ENCODE peak calls at places on chromosome 18, in five cellular contexts. G is astrocyte of the spinal cord, E is fibroblast of lung, W is tibial nerve, F is tibial artery. L is an unnamed sample.
A peak's percentile ranks its signal among the peaks of the same experiment; 100 is the strongest.

GRCh38 chr18:6222271-6222670 is 192.4 kb downstream of the L3MBTL4 start:
- DNase-seq in W (no peak), G (no peak), F (no peak), E (no peak), L (no peak)

GRCh38 chr18:44238449-44238848 is 442.2 kb upstream of the SETBP1 start:
- DNase-seq in E (peak; percentile 59), G (peak; percentile 8), F (no peak), W (no peak), L (peak; percentile 11)

GRCh38 chr18:62717850-62718229 is 2.5 kb downstream of the PHLPP1 start:
- DNase-seq in G (peak; percentile 59), F (no peak), W (no peak), E (peak; percentile 62), L (peak; percentile 39)

GRCh38 chr18:23307567-23308295 is 145.4 kb upstream of the RIOK3 start:
- DNase-seq in F (no peak), G (peak; percentile 64), E (peak; percentile 84), W (no peak), L (peak; percentile 73)

GRCh38 chr18:67513285-67513684 is 3.2 kb downstream of the DSEL start:
- DNase-seq in G (no peak), E (no peak), W (no peak), F (no peak), L (no peak)

GRCh38 chr18:69220529-69220928 is 180.2 kb upstream of the DOK6 start:
- DNase-seq in E (no peak), W (no peak), G (no peak), F (no peak), L (no peak)

GRCh38 chr18:48937869-48938750 is 12.7 kb downstream of the SMAD7 start:
- DNase-seq in E (no peak), F (no peak), G (no peak), W (no peak), L (no peak)

GRCh38 chr18:57447154-57447621 is 12.0 kb downstream of the ONECUT2 start:
- DNase-seq in G (peak; percentile 35), E (peak; percentile 28), W (no peak), F (no peak), L (peak; percentile 26)

GRCh38 chr18:79797518-79798345 is at the start of gene KCNG2:
- DNase-seq in F (no peak), E (peak; percentile 26), W (no peak), G (no peak), L (peak; percentile 16)

GRCh38 chr18:35186491-35187034 is 54.3 kb upstream of the ZNF397 start:
- DNase-seq in E (no peak), W (no peak), G (no peak), F (no peak), L (no peak)

GRCh38 chr18:74370163-74370562 is 54.5 kb downstream of the C18orf63 start:
- DNase-seq in W (no peak), F (no peak), E (no peak), G (no peak), L (peak; percentile 88)

GRCh38 chr18:49911414-49911813 is 98.1 kb upstream of the ACAA2 start:
- DNase-seq in W (no peak), E (no peak), G (no peak), F (no peak), L (no peak)

GRCh38 chr18:48170651-48171050 is 238.5 kb downstream of the ZBTB7C start:
- DNase-seq in W (no peak), F (no peak), E (no peak), G (no peak), L (no peak)

GRCh38 chr18:55001625-55002024 is 42.4 kb upstream of the CCDC68 start:
- DNase-seq in E (peak; percentile 15), F (no peak), W (no peak), G (no peak), L (no peak)

GRCh38 chr18:62957885-62958472 is 242.6 kb downstream of the PHLPP1 start:
- DNase-seq in E (peak; percentile 26), W (no peak), G (no peak), F (peak; percentile 43), L (peak; percentile 55)

GRCh38 chr18:39260565-39260964 is 1695.0 kb upstream of the CELF4 start:
- DNase-seq in E (no peak), G (no peak), F (no peak), W (no peak), L (no peak)

GRCh38 chr18:24076950-24077349 is 61.9 kb upstream of the CABYR start:
- DNase-seq in W (no peak), G (no peak), E (no peak), F (no peak), L (no peak)

GRCh38 chr18:13562494-13563029 is 163.8 kb downstream of the FAM210A start:
- DNase-seq in W (no peak), G (no peak), E (no peak), F (no peak), L (no peak)

GRCh38 chr18:12391487-12392136 is 14.6 kb upstream of the AFG3L2 start:
- DNase-seq in W (no peak), E (peak; percentile 52), F (peak; percentile 58), G (peak; percentile 65), L (peak; percentile 72)

GRCh38 chr18:67302043-67302442 is 214.5 kb downstream of the DSEL start:
- DNase-seq in W (no peak), F (no peak), E (peak; percentile 33), G (peak; percentile 56), L (peak; percentile 53)

GRCh38 chr18:21509062-21509461 is 91.4 kb downstream of the ESCO1 start:
- DNase-seq in F (no peak), W (no peak), E (no peak), G (no peak), L (no peak)

GRCh38 chr18:13139885-13140450 is 78.6 kb upstream of the LDLRAD4 start:
- DNase-seq in F (no peak), W (no peak), G (no peak), E (no peak), L (no peak)

GRCh38 chr18:11494093-11494492 is 115.3 kb upstream of the SLC35G4 start:
- DNase-seq in G (peak; percentile 38), W (no peak), E (peak; percentile 69), F (no peak), L (peak; percentile 21)

GRCh38 chr18:37565138-37565984 is at the start of gene CELF4:
- DNase-seq in F (no peak), E (no peak), W (no peak), G (peak; percentile 5), L (peak; percentile 2)

DNA sequence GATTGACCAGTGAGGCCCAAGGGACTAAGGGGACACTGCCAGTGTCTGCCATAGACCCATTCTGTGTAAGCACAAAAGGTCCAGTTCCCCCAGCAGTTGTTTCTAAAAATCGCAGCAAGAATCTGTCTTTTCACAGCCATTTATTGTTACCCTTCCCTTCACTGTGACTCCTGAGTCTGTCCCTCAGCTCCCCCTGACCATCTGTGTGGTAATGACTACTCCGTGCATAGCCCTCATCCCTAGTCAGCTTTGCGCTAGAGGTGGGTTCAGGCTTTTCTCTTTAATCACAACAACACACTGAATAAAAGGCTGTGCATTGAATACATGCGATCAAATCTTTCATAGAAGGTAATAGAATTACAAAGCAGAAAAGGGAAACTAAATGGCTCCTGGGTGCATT is 835.9 kb upstream of the CDH2 start:
- DNase-seq in E (no peak), W (no peak), F (no peak), G (no peak), L (no peak)
- TF ChIP-seq CTCF in E (no peak), W (no peak), F (no peak), G (no peak), L (no peak)

DNA sequence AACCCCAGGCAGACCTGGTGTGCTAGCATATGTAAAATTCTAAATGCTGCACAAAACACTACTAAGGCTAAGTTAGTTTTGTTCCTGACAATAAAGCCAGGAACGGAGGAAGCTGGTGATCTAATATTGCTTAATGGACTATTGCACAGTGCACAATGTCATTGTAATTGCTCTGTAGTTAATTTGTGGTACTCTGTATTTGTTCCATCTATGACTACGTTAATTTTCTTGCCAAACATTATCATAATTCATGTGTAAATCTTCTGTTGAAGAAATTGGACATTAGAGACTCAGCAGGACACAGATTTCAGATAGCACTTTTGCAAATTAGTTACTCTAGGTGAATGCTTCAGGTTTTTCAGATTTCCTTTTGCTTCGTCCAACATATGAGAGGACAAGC is 232.3 kb downstream of the RIT2 start:
- DNase-seq in W (no peak), F (no peak), G (no peak), E (no peak), L (no peak)
- TF ChIP-seq CTCF in W (no peak), F (no peak), G (no peak), E (no peak), L (no peak)

GRCh38 chr18:40935423-40935822 is 1019.6 kb upstream of the PIK3C3 start:
- DNase-seq in G (no peak), F (no peak), E (peak; percentile 13), W (no peak), L (peak; percentile 46)
- TF ChIP-seq CTCF in G (peak; percentile 55), F (peak; percentile 12), E (peak; percentile 51), W (no peak), L (peak; percentile 51)

GRCh38 chr18:76983613-76984051 is 149.0 kb downstream of the MBP start:
- DNase-seq in E (no peak), F (no peak), W (no peak), G (no peak), L (no peak)
- TF ChIP-seq CTCF in E (no peak), F (no peak), W (no peak), G (no peak), L (no peak)

L was measured in fibroblast of mammary gland.